ENCODE peak calls at places on chromosome 12, in six cellular contexts. N is stimulated activated CD8-positive, alpha-beta memory T cell treated with anti-CD3 and anti-CD28 coated beads, Interleukin-12 subunit alpha, Interleukin-12 subunit beta, amount 100 ng/mL, for 4 hours; Y is NCI-H526 treated with DMSO at 0.1 percent for 48 hours; M is AG09309; P is iPS-NIHi11; C is activated CD8-positive, alpha-beta T cell treated with anti-CD3 and anti-CD28 coated beads for 36 hours. R is an unnamed sample.
A peak's percentile ranks its signal among the peaks of the same experiment; 100 is the strongest.

GRCh38 chr12:104910196-104910840 is 47.8 kb downstream of the SLC41A2 start:
- DNase-seq in C (no peak), M (peak; percentile 13), N (no peak), P (no peak), Y (no peak), R (no peak)

GRCh38 chr12:30796508-30796780 is 41.7 kb upstream of the CAPRIN2 start:
- DNase-seq in C (no peak), M (no peak), N (no peak), Y (no peak), P (peak; percentile 90), R (no peak)

GRCh38 chr12:116380066-116380465 is 102.6 kb upstream of the MED13L start:
- DNase-seq in C (no peak), N (no peak), M (no peak), Y (no peak), P (no peak), R (no peak)

GRCh38 chr12:29559194-29559593 is 61.7 kb upstream of the OVCH1 start:
- DNase-seq in N (no peak), P (no peak), C (no peak), M (no peak), Y (no peak), R (no peak)

GRCh38 chr12:93802698-93803097 is 125.5 kb downstream of the CRADD start:
- DNase-seq in P (no peak), Y (no peak), M (no peak), N (no peak), C (no peak), R (no peak)

GRCh38 chr12:126572170-126572569 is 1506.9 kb downstream of the AACS start:
- DNase-seq in N (no peak), M (no peak), C (no peak), P (no peak), Y (no peak), R (no peak)

GRCh38 chr12:16604853-16605252 is 1.1 kb downstream of the LMO3 start:
- DNase-seq in M (no peak), P (peak; percentile 24), C (no peak), Y (no peak), N (no peak), R (no peak)

GRCh38 chr12:2177751-2178150 is 125.0 kb downstream of the CACNA1C start:
- DNase-seq in Y (no peak), N (no peak), M (no peak), C (no peak), P (no peak), R (no peak)

GRCh38 chr12:103423061-103423473 is 72.7 kb downstream of the C12orf42 start:
- DNase-seq in C (no peak), N (no peak), Y (no peak), M (no peak), P (no peak), R (no peak)

GRCh38 chr12:62192486-62193250 is 67.5 kb upstream of the USP15 start:
- DNase-seq in P (peak; percentile 79), N (no peak), M (peak; percentile 61), Y (peak; percentile 69), C (peak; percentile 61), R (no peak)

GRCh38 chr12:53207042-53207441 is at the start of gene ITGB7:
- DNase-seq in M (no peak), N (no peak), C (peak; percentile 87), Y (no peak), P (no peak), R (no peak)

GRCh38 chr12:46005151-46005797 is 14.9 kb upstream of the SCAF11 start:
- DNase-seq in N (no peak), Y (no peak), P (no peak), M (no peak), C (no peak), R (no peak)